ENCODE peak calls at places on chromosomes 11 and 22, in nine cellular contexts. One of them, this sample, is unnamed.

GRCh38 chr11:83025267-83025704 is 46.4 kb downstream of the RAB30 start:
- DNase-seq in type B pancreatic cell: no peak
- DNase-seq in Peyer's patch: no peak
- DNase-seq in cardiac fibroblast: no peak
- DNase-seq in WTC11: no peak
- DNase-seq in AG10803: no peak
- DNase-seq in BJ: no peak
- DNase-seq in dorsolateral prefrontal cortex: no peak
- DNase-seq in neural progenitor cell: no peak
- DNase-seq in this sample: no peak

GRCh38 chr11:35836185-35836584 is 107.7 kb upstream of the LDLRAD3 start:
- DNase-seq in cardiac fibroblast: no peak
- DNase-seq in Peyer's patch: no peak
- DNase-seq in AG10803: no peak
- DNase-seq in type B pancreatic cell: no peak
- DNase-seq in WTC11: no peak
- DNase-seq in neural progenitor cell: no peak
- DNase-seq in dorsolateral prefrontal cortex: no peak
- DNase-seq in BJ: no peak
- DNase-seq in this sample: no peak

GRCh38 chr11:76918941-76919386 is 58.2 kb downstream of the ACER3 start:
- DNase-seq in BJ: no peak
- DNase-seq in AG10803: peak; percentile 72
- DNase-seq in type B pancreatic cell: no peak
- DNase-seq in Peyer's patch: no peak
- DNase-seq in dorsolateral prefrontal cortex: no peak
- DNase-seq in cardiac fibroblast: peak; percentile 80
- DNase-seq in WTC11: no peak
- DNase-seq in neural progenitor cell: peak; percentile 65
- DNase-seq in this sample: peak; percentile 57

GRCh38 chr11:123438191-123438627 is 8.1 kb downstream of the GRAMD1B start:
- DNase-seq in WTC11: peak; percentile 28
- DNase-seq in dorsolateral prefrontal cortex: no peak
- DNase-seq in type B pancreatic cell: no peak
- DNase-seq in AG10803: peak; percentile 64
- DNase-seq in neural progenitor cell: peak; percentile 64
- DNase-seq in BJ: peak; percentile 22
- DNase-seq in cardiac fibroblast: no peak
- DNase-seq in Peyer's patch: no peak
- DNase-seq in this sample: no peak

GRCh38 chr11:119795231-119795630 is 66.2 kb upstream of the NECTIN1 start:
- DNase-seq in cardiac fibroblast: peak; percentile 9
- DNase-seq in WTC11: no peak
- DNase-seq in Peyer's patch: no peak
- DNase-seq in type B pancreatic cell: no peak
- DNase-seq in BJ: peak; percentile 20
- DNase-seq in neural progenitor cell: no peak
- DNase-seq in AG10803: peak; percentile 82
- DNase-seq in dorsolateral prefrontal cortex: no peak
- DNase-seq in this sample: no peak

GRCh38 chr11:103067118-103067517 is 24.8 kb downstream of the DCUN1D5 start:
- DNase-seq in neural progenitor cell: no peak
- DNase-seq in AG10803: no peak
- DNase-seq in dorsolateral prefrontal cortex: no peak
- DNase-seq in cardiac fibroblast: no peak
- DNase-seq in BJ: no peak
- DNase-seq in Peyer's patch: no peak
- DNase-seq in WTC11: no peak
- DNase-seq in type B pancreatic cell: no peak
- DNase-seq in this sample: no peak

GRCh38 chr22:41998361-41999261 is at the start of gene WBP2NL:
- DNase-seq in AG10803: peak; percentile 70
- DNase-seq in BJ: peak; percentile 24
- DNase-seq in neural progenitor cell: no peak
- DNase-seq in cardiac fibroblast: peak; percentile 80
- DNase-seq in dorsolateral prefrontal cortex: peak; percentile 78
- DNase-seq in type B pancreatic cell: no peak
- DNase-seq in WTC11: no peak
- DNase-seq in Peyer's patch: peak; percentile 95
- DNase-seq in this sample: peak; percentile 96

GRCh38 chr11:33179431-33179830 is 18.2 kb upstream of the CSTF3 start:
- DNase-seq in type B pancreatic cell: no peak
- DNase-seq in cardiac fibroblast: peak; percentile 68
- DNase-seq in BJ: no peak
- DNase-seq in WTC11: no peak
- DNase-seq in Peyer's patch: no peak
- DNase-seq in neural progenitor cell: no peak
- DNase-seq in dorsolateral prefrontal cortex: no peak
- DNase-seq in AG10803: no peak
- DNase-seq in this sample: no peak

GRCh38 chr11:65917077-65917433 is 1.8 kb downstream of the C11orf68 start:
- DNase-seq in type B pancreatic cell: no peak
- DNase-seq in Peyer's patch: no peak
- DNase-seq in AG10803: no peak
- DNase-seq in BJ: no peak
- DNase-seq in cardiac fibroblast: no peak
- DNase-seq in neural progenitor cell: no peak
- DNase-seq in WTC11: no peak
- DNase-seq in dorsolateral prefrontal cortex: no peak
- DNase-seq in this sample: no peak

GRCh38 chr22:41382098-41382578 is 396 bp downstream of the TEF start:
- DNase-seq in dorsolateral prefrontal cortex: no peak
- DNase-seq in Peyer's patch: peak; percentile 62
- DNase-seq in WTC11: peak; percentile 70
- DNase-seq in neural progenitor cell: peak; percentile 90
- DNase-seq in BJ: no peak
- DNase-seq in type B pancreatic cell: no peak
- DNase-seq in AG10803: peak; percentile 52
- DNase-seq in cardiac fibroblast: peak; percentile 25
- DNase-seq in this sample: peak; percentile 76

GRCh38 chr11:30855383-30856006 is 269.3 kb upstream of the MPPED2 start:
- DNase-seq in neural progenitor cell: no peak
- DNase-seq in type B pancreatic cell: no peak
- DNase-seq in cardiac fibroblast: peak; percentile 13
- DNase-seq in WTC11: no peak
- DNase-seq in dorsolateral prefrontal cortex: no peak
- DNase-seq in BJ: no peak
- DNase-seq in Peyer's patch: no peak
- DNase-seq in AG10803: peak; percentile 25
- DNase-seq in this sample: no peak
- TF ChIP-seq CTCF in neural progenitor cell: peak; percentile 44
- TF ChIP-seq CTCF in type B pancreatic cell: peak; percentile 77
- TF ChIP-seq CTCF in cardiac fibroblast: no peak
- TF ChIP-seq CTCF in WTC11: no peak
- TF ChIP-seq CTCF in dorsolateral prefrontal cortex: peak; percentile 65
- TF ChIP-seq CTCF in BJ: peak; percentile 11
- TF ChIP-seq CTCF in Peyer's patch: no peak
- TF ChIP-seq CTCF in AG10803: peak; percentile 52
- TF ChIP-seq CTCF in this sample: no peak

GRCh38 chr22:35051034-35051535 is 14.9 kb upstream of the ISX start:
- DNase-seq in BJ: no peak
- DNase-seq in Peyer's patch: no peak
- DNase-seq in type B pancreatic cell: no peak
- DNase-seq in dorsolateral prefrontal cortex: no peak
- DNase-seq in neural progenitor cell: no peak
- DNase-seq in AG10803: no peak
- DNase-seq in WTC11: no peak
- DNase-seq in cardiac fibroblast: no peak
- DNase-seq in this sample: no peak
- TF ChIP-seq CTCF in BJ: no peak
- TF ChIP-seq CTCF in Peyer's patch: no peak
- TF ChIP-seq CTCF in type B pancreatic cell: no peak
- TF ChIP-seq CTCF in dorsolateral prefrontal cortex: no peak
- TF ChIP-seq CTCF in neural progenitor cell: no peak
- TF ChIP-seq CTCF in AG10803: no peak
- TF ChIP-seq CTCF in WTC11: no peak
- TF ChIP-seq CTCF in cardiac fibroblast: no peak
- TF ChIP-seq CTCF in this sample: no peak

GRCh38 chr11:92211576-92212167 is 12.9 kb upstream of the FAT3 start:
- DNase-seq in AG10803: peak; percentile 55
- DNase-seq in Peyer's patch: no peak
- DNase-seq in type B pancreatic cell: no peak
- DNase-seq in cardiac fibroblast: peak; percentile 36
- DNase-seq in BJ: no peak
- DNase-seq in dorsolateral prefrontal cortex: no peak
- DNase-seq in neural progenitor cell: peak; percentile 79
- DNase-seq in WTC11: peak; percentile 52
- DNase-seq in this sample: no peak
- TF ChIP-seq CTCF in AG10803: peak; percentile 60
- TF ChIP-seq CTCF in Peyer's patch: no peak
- TF ChIP-seq CTCF in type B pancreatic cell: peak; percentile 64
- TF ChIP-seq CTCF in cardiac fibroblast: peak; percentile 13
- TF ChIP-seq CTCF in BJ: peak; percentile 59
- TF ChIP-seq CTCF in dorsolateral prefrontal cortex: no peak
- TF ChIP-seq CTCF in neural progenitor cell: peak; percentile 63
- TF ChIP-seq CTCF in WTC11: no peak
- TF ChIP-seq CTCF in this sample: no peak

GRCh38 chr22:44809456-44809855 is 57.1 kb downstream of the ARHGAP8 start:
- DNase-seq in type B pancreatic cell: no peak
- DNase-seq in AG10803: no peak
- DNase-seq in dorsolateral prefrontal cortex: no peak
- DNase-seq in WTC11: no peak
- DNase-seq in Peyer's patch: no peak
- DNase-seq in cardiac fibroblast: no peak
- DNase-seq in neural progenitor cell: no peak
- DNase-seq in BJ: no peak
- DNase-seq in this sample: no peak

GRCh38 chr22:44811141-44811540 is 58.8 kb downstream of the ARHGAP8 start:
- DNase-seq in neural progenitor cell: no peak
- DNase-seq in dorsolateral prefrontal cortex: no peak
- DNase-seq in cardiac fibroblast: no peak
- DNase-seq in type B pancreatic cell: no peak
- DNase-seq in WTC11: no peak
- DNase-seq in Peyer's patch: no peak
- DNase-seq in AG10803: no peak
- DNase-seq in BJ: no peak
- DNase-seq in this sample: no peak

GRCh38 chr22:44805663-44806062 is 53.3 kb downstream of the ARHGAP8 start:
- DNase-seq in dorsolateral prefrontal cortex: no peak
- DNase-seq in BJ: no peak
- DNase-seq in neural progenitor cell: no peak
- DNase-seq in AG10803: no peak
- DNase-seq in cardiac fibroblast: no peak
- DNase-seq in Peyer's patch: no peak
- DNase-seq in WTC11: no peak
- DNase-seq in type B pancreatic cell: no peak
- DNase-seq in this sample: no peak

GRCh38 chr22:44807232-44807631 is 54.9 kb downstream of the ARHGAP8 start:
- DNase-seq in AG10803: no peak
- DNase-seq in type B pancreatic cell: no peak
- DNase-seq in dorsolateral prefrontal cortex: no peak
- DNase-seq in cardiac fibroblast: no peak
- DNase-seq in BJ: no peak
- DNase-seq in WTC11: peak; percentile 45
- DNase-seq in neural progenitor cell: no peak
- DNase-seq in Peyer's patch: no peak
- DNase-seq in this sample: no peak

DNA sequence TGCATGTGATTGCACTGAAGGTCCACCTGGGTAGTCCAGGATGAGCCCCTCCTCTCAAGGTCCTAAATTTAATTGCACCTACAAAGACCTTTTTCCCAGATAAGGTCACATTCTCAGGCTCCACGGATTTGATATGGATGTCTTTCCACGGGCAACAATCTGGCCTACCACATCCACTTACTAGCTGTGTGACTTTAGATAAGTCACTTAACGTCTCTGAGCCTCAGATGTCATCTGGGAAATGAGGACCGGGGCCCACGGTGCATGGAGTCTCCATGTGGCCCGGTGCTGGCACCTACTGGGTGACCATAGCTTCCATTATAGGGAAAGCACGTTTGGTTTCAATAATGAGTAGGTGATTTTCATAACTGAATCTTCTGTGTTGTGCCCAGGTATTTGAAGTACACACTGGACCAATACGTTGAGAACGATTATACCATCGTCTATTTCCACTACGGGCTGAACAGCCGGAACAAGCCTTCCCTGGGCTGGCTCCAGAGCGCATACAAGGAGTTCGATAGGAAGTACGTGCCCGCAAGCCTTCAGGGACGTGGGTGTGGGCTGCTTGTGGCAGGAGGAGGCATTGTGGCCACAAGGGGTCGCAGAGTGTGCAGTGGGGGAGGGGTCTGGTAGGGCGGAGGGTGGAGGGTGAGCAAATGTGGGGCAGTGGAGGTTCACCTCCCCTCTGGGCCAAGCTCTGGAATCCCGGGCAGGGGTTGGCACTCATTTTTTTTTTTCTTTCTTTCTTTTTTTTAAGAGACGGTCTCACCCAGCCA is 55.7 kb downstream of the ARHGAP8 start:
- DNase-seq in neural progenitor cell: peak; percentile 62
- DNase-seq in cardiac fibroblast: no peak
- DNase-seq in AG10803: no peak
- DNase-seq in Peyer's patch: no peak
- DNase-seq in WTC11: peak; percentile 73
- DNase-seq in BJ: no peak
- DNase-seq in type B pancreatic cell: no peak
- DNase-seq in dorsolateral prefrontal cortex: no peak
- DNase-seq in this sample: no peak
- TF ChIP-seq CTCF in neural progenitor cell: peak; percentile 57
- TF ChIP-seq CTCF in cardiac fibroblast: no peak
- TF ChIP-seq CTCF in AG10803: no peak
- TF ChIP-seq CTCF in Peyer's patch: no peak
- TF ChIP-seq CTCF in WTC11: peak; percentile 43
- TF ChIP-seq CTCF in BJ: peak; percentile 17
- TF ChIP-seq CTCF in type B pancreatic cell: peak; percentile 62
- TF ChIP-seq CTCF in dorsolateral prefrontal cortex: no peak
- TF ChIP-seq CTCF in this sample: peak; percentile 10

GRCh38 chr22:50576070-50576469 is 2.2 kb downstream of the CPT1B start:
- DNase-seq in type B pancreatic cell: no peak
- DNase-seq in Peyer's patch: no peak
- DNase-seq in neural progenitor cell: peak; percentile 61
- DNase-seq in cardiac fibroblast: peak; percentile 48
- DNase-seq in dorsolateral prefrontal cortex: no peak
- DNase-seq in WTC11: peak; percentile 41
- DNase-seq in AG10803: peak; percentile 23
- DNase-seq in BJ: no peak
- DNase-seq in this sample: no peak
- TF ChIP-seq CTCF in type B pancreatic cell: peak; percentile 59
- TF ChIP-seq CTCF in Peyer's patch: no peak
- TF ChIP-seq CTCF in neural progenitor cell: peak; percentile 50
- TF ChIP-seq CTCF in cardiac fibroblast: peak; percentile 15
- TF ChIP-seq CTCF in dorsolateral prefrontal cortex: no peak
- TF ChIP-seq CTCF in WTC11: peak; percentile 16
- TF ChIP-seq CTCF in AG10803: peak; percentile 20
- TF ChIP-seq CTCF in BJ: peak; percentile 23
- TF ChIP-seq CTCF in this sample: no peak

GRCh38 chr11:124758355-124759267 is 3.5 kb downstream of the ESAM start:
- DNase-seq in dorsolateral prefrontal cortex: peak; percentile 62
- DNase-seq in cardiac fibroblast: peak; percentile 63
- DNase-seq in AG10803: peak; percentile 44
- DNase-seq in neural progenitor cell: peak; percentile 94
- DNase-seq in type B pancreatic cell: no peak
- DNase-seq in Peyer's patch: peak; percentile 79
- DNase-seq in WTC11: peak; percentile 95
- DNase-seq in BJ: no peak
- DNase-seq in this sample: peak; percentile 73
- TF ChIP-seq CTCF in dorsolateral prefrontal cortex: peak; percentile 61
- TF ChIP-seq CTCF in cardiac fibroblast: peak; percentile 77
- TF ChIP-seq CTCF in AG10803: peak; percentile 62
- TF ChIP-seq CTCF in neural progenitor cell: peak; percentile 79
- TF ChIP-seq CTCF in type B pancreatic cell: peak; percentile 82
- TF ChIP-seq CTCF in Peyer's patch: peak; percentile 59
- TF ChIP-seq CTCF in WTC11: peak; percentile 44
- TF ChIP-seq CTCF in BJ: peak; percentile 82
- TF ChIP-seq CTCF in this sample: peak; percentile 71